ENCODE peak calls at places on chromosomes 3 and 15, in six cellular contexts. One of them, this sample, is unnamed.

GRCh38 chr3:183153210-183153950 is 9.2 kb downstream of the LAMP3 start:
- DNase-seq in cardiac muscle cell: no peak
- DNase-seq in PC-3: no peak
- DNase-seq in Peyer's patch: no peak
- DNase-seq in brain microvascular endothelial cell: no peak
- DNase-seq in sigmoid colon: no peak
- DNase-seq in this sample: no peak

GRCh38 chr3:127674793-127675189 is 2.0 kb downstream of the ABTB1 start:
- DNase-seq in PC-3: no peak
- DNase-seq in brain microvascular endothelial cell: no peak
- DNase-seq in Peyer's patch: peak
- DNase-seq in sigmoid colon: peak
- DNase-seq in cardiac muscle cell: no peak
- DNase-seq in this sample: no peak

GRCh38 chr3:151838574-151839312 is 24.8 kb downstream of the AADAC start:
- DNase-seq in cardiac muscle cell: peak
- DNase-seq in PC-3: peak
- DNase-seq in sigmoid colon: peak
- DNase-seq in Peyer's patch: peak
- DNase-seq in brain microvascular endothelial cell: peak
- DNase-seq in this sample: peak

GRCh38 chr3:60190073-60190472 is 1061.2 kb downstream of the FHIT start:
- DNase-seq in PC-3: no peak
- DNase-seq in sigmoid colon: no peak
- DNase-seq in brain microvascular endothelial cell: no peak
- DNase-seq in cardiac muscle cell: peak
- DNase-seq in Peyer's patch: no peak
- DNase-seq in this sample: no peak

GRCh38 chr3:129525341-129525968 is 3.0 kb upstream of the RHO start:
- DNase-seq in Peyer's patch: no peak
- DNase-seq in brain microvascular endothelial cell: peak
- DNase-seq in sigmoid colon: no peak
- DNase-seq in PC-3: no peak
- DNase-seq in cardiac muscle cell: peak
- DNase-seq in this sample: peak

GRCh38 chr15:26773485-26773877 is 615 bp upstream of the GABRB3 start:
- DNase-seq in PC-3: no peak
- DNase-seq in sigmoid colon: no peak
- DNase-seq in brain microvascular endothelial cell: no peak
- DNase-seq in Peyer's patch: no peak
- DNase-seq in cardiac muscle cell: no peak
- DNase-seq in this sample: no peak

GRCh38 chr3:129490273-129490675 is 38.2 kb upstream of the RHO start:
- DNase-seq in sigmoid colon: peak
- DNase-seq in brain microvascular endothelial cell: peak
- DNase-seq in Peyer's patch: peak
- DNase-seq in cardiac muscle cell: peak
- DNase-seq in PC-3: peak
- DNase-seq in this sample: peak

GRCh38 chr15:82856397-82857170 is 47.2 kb downstream of the WHAMM start:
- DNase-seq in brain microvascular endothelial cell: no peak
- DNase-seq in sigmoid colon: no peak
- DNase-seq in cardiac muscle cell: no peak
- DNase-seq in PC-3: no peak
- DNase-seq in Peyer's patch: no peak
- DNase-seq in this sample: no peak

GRCh38 chr3:115858995-115859807 is 235.9 kb downstream of the GAP43 start:
- DNase-seq in Peyer's patch: no peak
- DNase-seq in sigmoid colon: no peak
- DNase-seq in brain microvascular endothelial cell: no peak
- DNase-seq in cardiac muscle cell: no peak
- DNase-seq in PC-3: no peak
- DNase-seq in this sample: no peak

GRCh38 chr3:63349583-63350177 is 71.6 kb downstream of the SYNPR start:
- DNase-seq in sigmoid colon: no peak
- DNase-seq in cardiac muscle cell: peak
- DNase-seq in Peyer's patch: peak
- DNase-seq in PC-3: peak
- DNase-seq in brain microvascular endothelial cell: peak
- DNase-seq in this sample: peak

GRCh38 chr3:61940241-61940640 is 378.9 kb downstream of the PTPRG start:
- DNase-seq in brain microvascular endothelial cell: no peak
- DNase-seq in Peyer's patch: no peak
- DNase-seq in PC-3: no peak
- DNase-seq in sigmoid colon: no peak
- DNase-seq in cardiac muscle cell: no peak
- DNase-seq in this sample: no peak

GRCh38 chr3:61991706-61992105 is 381.6 kb downstream of the FEZF2 start:
- DNase-seq in cardiac muscle cell: no peak
- DNase-seq in PC-3: no peak
- DNase-seq in sigmoid colon: no peak
- DNase-seq in Peyer's patch: no peak
- DNase-seq in brain microvascular endothelial cell: no peak
- DNase-seq in this sample: no peak

GRCh38 chr3:153176197-153176596 is 14.2 kb downstream of the RAP2B start:
- DNase-seq in Peyer's patch: no peak
- DNase-seq in brain microvascular endothelial cell: no peak
- DNase-seq in PC-3: no peak
- DNase-seq in sigmoid colon: no peak
- DNase-seq in cardiac muscle cell: no peak
- DNase-seq in this sample: no peak

GRCh38 chr3:139292933-139293664 is 50.7 kb upstream of the MRPS22 start:
- DNase-seq in cardiac muscle cell: no peak
- DNase-seq in sigmoid colon: no peak
- DNase-seq in brain microvascular endothelial cell: no peak
- DNase-seq in PC-3: no peak
- DNase-seq in Peyer's patch: no peak
- DNase-seq in this sample: no peak

GRCh38 chr3:48989126-48989795 is 780 bp upstream of the P4HTM start:
- DNase-seq in sigmoid colon: no peak
- DNase-seq in brain microvascular endothelial cell: no peak
- DNase-seq in PC-3: peak
- DNase-seq in cardiac muscle cell: no peak
- DNase-seq in Peyer's patch: no peak
- DNase-seq in this sample: no peak

GRCh38 chr15:100944237-100944875 is 25.2 kb downstream of the LRRK1 start:
- DNase-seq in sigmoid colon: no peak
- DNase-seq in brain microvascular endothelial cell: no peak
- DNase-seq in Peyer's patch: no peak
- DNase-seq in cardiac muscle cell: peak
- DNase-seq in PC-3: no peak
- DNase-seq in this sample: no peak

GRCh38 chr3:30199096-30199734 is 407.2 kb upstream of the TGFBR2 start:
- DNase-seq in brain microvascular endothelial cell: peak
- DNase-seq in PC-3: peak
- DNase-seq in Peyer's patch: peak
- DNase-seq in sigmoid colon: peak
- DNase-seq in cardiac muscle cell: peak
- DNase-seq in this sample: peak

GRCh38 chr15:58246041-58246440 is 107.9 kb downstream of the AQP9 start:
- DNase-seq in sigmoid colon: no peak
- DNase-seq in PC-3: no peak
- DNase-seq in Peyer's patch: no peak
- DNase-seq in brain microvascular endothelial cell: no peak
- DNase-seq in cardiac muscle cell: no peak
- DNase-seq in this sample: no peak

GRCh38 chr3:44932986-44933944 is 42.7 kb downstream of the ZDHHC3 start:
- DNase-seq in cardiac muscle cell: no peak
- DNase-seq in PC-3: no peak
- DNase-seq in Peyer's patch: peak
- DNase-seq in sigmoid colon: no peak
- DNase-seq in brain microvascular endothelial cell: no peak
- DNase-seq in this sample: no peak

GRCh38 chr3:169659096-169659521 is 4.4 kb downstream of the MECOM start:
- DNase-seq in sigmoid colon: no peak
- DNase-seq in PC-3: no peak
- DNase-seq in brain microvascular endothelial cell: no peak
- DNase-seq in cardiac muscle cell: peak
- DNase-seq in Peyer's patch: no peak
- DNase-seq in this sample: no peak

GRCh38 chr15:64354683-64355558 is 1.1 kb downstream of the CSNK1G1 start:
- DNase-seq in sigmoid colon: no peak
- DNase-seq in brain microvascular endothelial cell: no peak
- DNase-seq in PC-3: no peak
- DNase-seq in cardiac muscle cell: no peak
- DNase-seq in Peyer's patch: no peak
- DNase-seq in this sample: no peak

GRCh38 chr3:25594007-25594502 is 70.7 kb downstream of the TOP2B start:
- DNase-seq in sigmoid colon: no peak
- DNase-seq in PC-3: peak
- DNase-seq in brain microvascular endothelial cell: peak
- DNase-seq in Peyer's patch: no peak
- DNase-seq in cardiac muscle cell: peak
- DNase-seq in this sample: peak

GRCh38 chr15:77856718-77857346 is 220.7 kb downstream of the TBC1D2B start:
- DNase-seq in PC-3: no peak
- DNase-seq in sigmoid colon: peak
- DNase-seq in cardiac muscle cell: no peak
- DNase-seq in Peyer's patch: no peak
- DNase-seq in brain microvascular endothelial cell: no peak
- DNase-seq in this sample: no peak

GRCh38 chr3:16427309-16427965 is 86.1 kb downstream of the RFTN1 start:
- DNase-seq in PC-3: peak
- DNase-seq in Peyer's patch: no peak
- DNase-seq in cardiac muscle cell: peak
- DNase-seq in brain microvascular endothelial cell: peak
- DNase-seq in sigmoid colon: peak
- DNase-seq in this sample: peak

GRCh38 chr3:11507719-11508118 is 136.0 kb downstream of the VGLL4 start:
- DNase-seq in Peyer's patch: no peak
- DNase-seq in PC-3: no peak
- DNase-seq in sigmoid colon: no peak
- DNase-seq in cardiac muscle cell: no peak
- DNase-seq in brain microvascular endothelial cell: no peak
- DNase-seq in this sample: no peak

GRCh38 chr3:14602804-14603644 is 48.5 kb upstream of the CCDC174 start:
- DNase-seq in brain microvascular endothelial cell: no peak
- DNase-seq in sigmoid colon: no peak
- DNase-seq in cardiac muscle cell: peak
- DNase-seq in PC-3: peak
- DNase-seq in Peyer's patch: no peak
- DNase-seq in this sample: no peak

GRCh38 chr3:82586414-82586813 is 825.0 kb upstream of the GBE1 start:
- DNase-seq in Peyer's patch: no peak
- DNase-seq in brain microvascular endothelial cell: no peak
- DNase-seq in PC-3: no peak
- DNase-seq in sigmoid colon: no peak
- DNase-seq in cardiac muscle cell: no peak
- DNase-seq in this sample: no peak

GRCh38 chr15:89936051-89936792 is 23.5 kb upstream of the ARPIN start:
- DNase-seq in cardiac muscle cell: no peak
- DNase-seq in brain microvascular endothelial cell: no peak
- DNase-seq in sigmoid colon: no peak
- DNase-seq in Peyer's patch: no peak
- DNase-seq in PC-3: no peak
- DNase-seq in this sample: no peak

GRCh38 chr3:149367021-149367840 is 10.2 kb downstream of the TM4SF1 start:
- DNase-seq in Peyer's patch: peak
- DNase-seq in brain microvascular endothelial cell: peak
- DNase-seq in sigmoid colon: no peak
- DNase-seq in cardiac muscle cell: peak
- DNase-seq in PC-3: peak
- DNase-seq in this sample: no peak

GRCh38 chr3:27342279-27342678 is 26.9 kb downstream of the NEK10 start:
- DNase-seq in brain microvascular endothelial cell: no peak
- DNase-seq in Peyer's patch: no peak
- DNase-seq in sigmoid colon: no peak
- DNase-seq in PC-3: no peak
- DNase-seq in cardiac muscle cell: no peak
- DNase-seq in this sample: no peak

GRCh38 chr15:35311607-35312006 is 226.5 kb upstream of the NANOGP8 start:
- DNase-seq in PC-3: no peak
- DNase-seq in sigmoid colon: no peak
- DNase-seq in Peyer's patch: no peak
- DNase-seq in cardiac muscle cell: no peak
- DNase-seq in brain microvascular endothelial cell: no peak
- DNase-seq in this sample: no peak

GRCh38 chr3:182327196-182327681 is 466.1 kb upstream of the ATP11B start:
- DNase-seq in PC-3: peak
- DNase-seq in sigmoid colon: no peak
- DNase-seq in cardiac muscle cell: no peak
- DNase-seq in Peyer's patch: no peak
- DNase-seq in brain microvascular endothelial cell: no peak
- DNase-seq in this sample: peak

GRCh38 chr3:185865277-185865676 is 40.4 kb upstream of the IGF2BP2 start:
- DNase-seq in sigmoid colon: no peak
- DNase-seq in PC-3: no peak
- DNase-seq in Peyer's patch: no peak
- DNase-seq in cardiac muscle cell: no peak
- DNase-seq in brain microvascular endothelial cell: no peak
- DNase-seq in this sample: no peak

DNA sequence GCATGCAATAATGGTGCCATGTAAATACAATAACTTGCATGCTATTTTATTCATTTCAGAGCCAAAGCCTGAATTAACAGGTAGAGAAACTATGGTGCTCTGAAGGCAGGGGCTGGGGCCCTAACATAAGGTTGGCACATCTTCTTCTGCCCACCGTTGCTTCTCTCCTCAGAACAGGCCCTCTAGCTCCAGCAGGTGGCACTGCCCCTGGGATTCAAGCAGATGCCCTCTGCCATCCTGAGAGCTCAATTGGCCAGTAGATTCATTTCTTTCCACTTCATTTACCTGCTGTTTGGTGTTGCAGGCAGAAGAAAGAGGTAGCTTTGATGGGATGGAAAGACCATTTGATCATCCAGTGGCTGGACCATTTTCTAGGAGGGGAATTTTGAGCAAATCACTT is 130.5 kb downstream of the FOXB1 start:
- DNase-seq in PC-3: peak
- DNase-seq in cardiac muscle cell: no peak
- DNase-seq in Peyer's patch: no peak
- DNase-seq in sigmoid colon: no peak
- DNase-seq in brain microvascular endothelial cell: no peak
- DNase-seq in this sample: no peak
- TF ChIP-seq CTCF in PC-3: peak
- TF ChIP-seq CTCF in cardiac muscle cell: peak
- TF ChIP-seq CTCF in Peyer's patch: peak
- TF ChIP-seq CTCF in sigmoid colon: no peak
- TF ChIP-seq CTCF in brain microvascular endothelial cell: peak
- TF ChIP-seq CTCF in this sample: peak

GRCh38 chr3:46734773-46735172 is 17.1 kb upstream of the PRSS50 start:
- DNase-seq in sigmoid colon: no peak
- DNase-seq in Peyer's patch: no peak
- DNase-seq in cardiac muscle cell: no peak
- DNase-seq in PC-3: no peak
- DNase-seq in brain microvascular endothelial cell: no peak
- DNase-seq in this sample: no peak
- H3K4me3 ChIP-seq in sigmoid colon: no peak
- H3K4me3 ChIP-seq in Peyer's patch: no peak
- H3K4me3 ChIP-seq in cardiac muscle cell: no peak
- H3K4me3 ChIP-seq in PC-3: no peak
- H3K4me3 ChIP-seq in brain microvascular endothelial cell: no peak
- H3K4me3 ChIP-seq in this sample: no peak

GRCh38 chr3:75001330-75001729 is 386.9 kb upstream of the CNTN3 start:
- DNase-seq in PC-3: no peak
- DNase-seq in sigmoid colon: no peak
- DNase-seq in Peyer's patch: no peak
- DNase-seq in cardiac muscle cell: peak
- DNase-seq in brain microvascular endothelial cell: no peak
- DNase-seq in this sample: no peak
- TF ChIP-seq CTCF in PC-3: no peak
- TF ChIP-seq CTCF in sigmoid colon: no peak
- TF ChIP-seq CTCF in Peyer's patch: peak
- TF ChIP-seq CTCF in cardiac muscle cell: peak
- TF ChIP-seq CTCF in brain microvascular endothelial cell: no peak
- TF ChIP-seq CTCF in this sample: no peak

GRCh38 chr3:58210761-58211477 is at the start of gene DNASE1L3:
- DNase-seq in PC-3: no peak
- DNase-seq in Peyer's patch: no peak
- DNase-seq in sigmoid colon: no peak
- DNase-seq in cardiac muscle cell: peak
- DNase-seq in brain microvascular endothelial cell: no peak
- DNase-seq in this sample: no peak
- H3K4me3 ChIP-seq in PC-3: no peak
- H3K4me3 ChIP-seq in Peyer's patch: no peak
- H3K4me3 ChIP-seq in sigmoid colon: no peak
- H3K4me3 ChIP-seq in cardiac muscle cell: no peak
- H3K4me3 ChIP-seq in brain microvascular endothelial cell: no peak
- H3K4me3 ChIP-seq in this sample: no peak